ENCODE peak calls at places on chromosomes 12 and 14, in eight cellular contexts. L is substantia nigra; O is stimulated activated CD8-positive, alpha-beta memory T cell treated with anti-CD3 and anti-CD28 coated beads, Interleukin-7, amount 100 ng/mL, for 1 hour; G is RPMI7951; T is right cardiac atrium; A is activated gamma-delta T cell treated with Interleukin-2 at 50 U/mL for 16 hours; X is AG08396; H is mesothelial cell of epicardium. M is an unnamed sample.

GRCh38 chr12:46580445-46580844 is 207.9 kb upstream of the SLC38A2 start:
- DNase-seq in T (no peak), H (no peak), L (no peak), A (no peak), G (no peak), O (no peak), X (no peak), M (no peak)

GRCh38 chr12:130647814-130648213 is 68.3 kb downstream of the RIMBP2 start:
- DNase-seq in G (no peak), T (no peak), O (no peak), A (no peak), H (no peak), L (no peak), X (no peak), M (no peak)

GRCh38 chr14:104665663-104666522 is 23.5 kb upstream of the INF2 start:
- DNase-seq in G (peak), O (no peak), T (peak), L (peak), X (no peak), A (peak), H (no peak), M (no peak)

GRCh38 chr12:48075833-48076232 is 30.0 kb downstream of the SENP1 start:
- DNase-seq in L (no peak), X (no peak), G (no peak), A (no peak), H (no peak), O (no peak), T (no peak), M (no peak)

GRCh38 chr12:86698581-86698980 is 442.4 kb upstream of the MGAT4C start:
- DNase-seq in L (no peak), G (no peak), H (no peak), O (no peak), X (no peak), T (no peak), A (no peak), M (peak)

GRCh38 chr12:50353869-50354593 is 42.4 kb downstream of the FAM186A start:
- DNase-seq in L (no peak), O (no peak), X (no peak), T (no peak), A (no peak), G (peak), H (no peak), M (peak)

GRCh38 chr12:72349491-72349890 is 77.3 kb downstream of the TRHDE start:
- DNase-seq in T (no peak), X (no peak), O (no peak), H (no peak), L (no peak), A (no peak), G (no peak), M (no peak)

GRCh38 chr14:103854822-103855733 is 7.7 kb upstream of the PPP1R13B start:
- DNase-seq in T (peak), L (no peak), A (no peak), G (no peak), O (no peak), H (peak), X (no peak), M (no peak)

GRCh38 chr14:68548194-68549056 is 244.4 kb downstream of the ZFP36L1 start:
- DNase-seq in O (no peak), L (peak), X (peak), H (peak), A (no peak), T (peak), G (peak), M (peak)

GRCh38 chr12:121060149-121061001 is 21.3 kb upstream of the OASL start:
- DNase-seq in T (peak), X (peak), G (peak), H (peak), L (no peak), O (no peak), A (peak), M (peak)

GRCh38 chr12:27967551-27968054 is 4.9 kb downstream of the PTHLH start:
- DNase-seq in T (no peak), H (no peak), O (no peak), G (no peak), L (no peak), X (peak), A (no peak), M (no peak)